ENCODE peak calls at places on chromosome 2, in five cellular contexts. One of them, this sample, is unnamed.

GRCh38 chr2:159199751-159200465 is 86.6 kb downstream of the WDSUB1 start:
- DNase-seq in WERI-Rb-1: no peak
- DNase-seq in GM13976: no peak
- DNase-seq in posterior cingulate gyrus: no peak
- DNase-seq in COR-L47: no peak
- DNase-seq in this sample: no peak

GRCh38 chr2:236887519-236887918 is 198.2 kb upstream of the COPS8 start:
- DNase-seq in WERI-Rb-1: no peak
- DNase-seq in GM13976: no peak
- DNase-seq in posterior cingulate gyrus: no peak
- DNase-seq in COR-L47: no peak
- DNase-seq in this sample: no peak

GRCh38 chr2:57696016-57696415 is 350.6 kb upstream of the VRK2 start:
- DNase-seq in WERI-Rb-1: no peak
- DNase-seq in GM13976: no peak
- DNase-seq in posterior cingulate gyrus: no peak
- DNase-seq in COR-L47: peak; percentile 33
- DNase-seq in this sample: no peak

GRCh38 chr2:207768168-207768890 is 1.4 kb downstream of the FZD5 start:
- DNase-seq in WERI-Rb-1: peak; percentile 31
- DNase-seq in GM13976: peak; percentile 47
- DNase-seq in posterior cingulate gyrus: no peak
- DNase-seq in COR-L47: peak; percentile 30
- DNase-seq in this sample: peak; percentile 17

GRCh38 chr2:65640793-65641103 is 208.3 kb upstream of the SPRED2 start:
- DNase-seq in WERI-Rb-1: no peak
- DNase-seq in GM13976: no peak
- DNase-seq in posterior cingulate gyrus: no peak
- DNase-seq in COR-L47: no peak
- DNase-seq in this sample: no peak

GRCh38 chr2:127175821-127176354 is 44.2 kb downstream of the CYP27C1 start:
- DNase-seq in WERI-Rb-1: no peak
- DNase-seq in GM13976: no peak
- DNase-seq in posterior cingulate gyrus: no peak
- DNase-seq in COR-L47: no peak
- DNase-seq in this sample: no peak

GRCh38 chr2:32947076-32947483 is 327 bp downstream of the LTBP1 start:
- DNase-seq in WERI-Rb-1: peak; percentile 45
- DNase-seq in GM13976: peak; percentile 53
- DNase-seq in posterior cingulate gyrus: no peak
- DNase-seq in COR-L47: no peak
- DNase-seq in this sample: no peak

GRCh38 chr2:239118264-239118663 is 270.4 kb downstream of the TWIST2 start:
- DNase-seq in WERI-Rb-1: no peak
- DNase-seq in GM13976: no peak
- DNase-seq in posterior cingulate gyrus: no peak
- DNase-seq in COR-L47: no peak
- DNase-seq in this sample: no peak

GRCh38 chr2:85914916-85915315 is 26.1 kb upstream of the ST3GAL5 start:
- DNase-seq in WERI-Rb-1: no peak
- DNase-seq in GM13976: no peak
- DNase-seq in posterior cingulate gyrus: no peak
- DNase-seq in COR-L47: no peak
- DNase-seq in this sample: no peak

GRCh38 chr2:220469201-220469600 is 841.8 kb downstream of the SLC4A3 start:
- DNase-seq in WERI-Rb-1: no peak
- DNase-seq in GM13976: no peak
- DNase-seq in posterior cingulate gyrus: no peak
- DNase-seq in COR-L47: no peak
- DNase-seq in this sample: no peak

GRCh38 chr2:158178646-158179045 is 77.0 kb downstream of the UPP2 start:
- DNase-seq in WERI-Rb-1: no peak
- DNase-seq in GM13976: no peak
- DNase-seq in posterior cingulate gyrus: no peak
- DNase-seq in COR-L47: no peak
- DNase-seq in this sample: no peak

GRCh38 chr2:105294046-105294445 is 35.5 kb downstream of the TGFBRAP1 start:
- DNase-seq in WERI-Rb-1: no peak
- DNase-seq in GM13976: no peak
- DNase-seq in posterior cingulate gyrus: no peak
- DNase-seq in COR-L47: no peak
- DNase-seq in this sample: no peak

GRCh38 chr2:130806370-130806769 is 30.3 kb upstream of the ARHGEF4 start:
- DNase-seq in WERI-Rb-1: no peak
- DNase-seq in GM13976: no peak
- DNase-seq in posterior cingulate gyrus: no peak
- DNase-seq in COR-L47: peak; percentile 36
- DNase-seq in this sample: no peak

GRCh38 chr2:3222636-3223035 is 155.0 kb downstream of the EIPR1 start:
- DNase-seq in WERI-Rb-1: no peak
- DNase-seq in GM13976: no peak
- DNase-seq in posterior cingulate gyrus: no peak
- DNase-seq in COR-L47: no peak
- DNase-seq in this sample: no peak

GRCh38 chr2:81550277-81550676 is 1245.7 kb upstream of the LRRTM1 start:
- DNase-seq in WERI-Rb-1: no peak
- DNase-seq in GM13976: no peak
- DNase-seq in posterior cingulate gyrus: no peak
- DNase-seq in COR-L47: no peak
- DNase-seq in this sample: no peak

GRCh38 chr2:195837987-195838386 is 181.0 kb downstream of the SLC39A10 start:
- DNase-seq in WERI-Rb-1: no peak
- DNase-seq in GM13976: no peak
- DNase-seq in posterior cingulate gyrus: no peak
- DNase-seq in COR-L47: no peak
- DNase-seq in this sample: no peak

GRCh38 chr2:75515584-75516368 is 45.0 kb downstream of the EVA1A start:
- DNase-seq in WERI-Rb-1: no peak
- DNase-seq in GM13976: no peak
- DNase-seq in posterior cingulate gyrus: no peak
- DNase-seq in COR-L47: no peak
- DNase-seq in this sample: no peak

GRCh38 chr2:191653669-191654402 is 24.1 kb upstream of the NABP1 start:
- DNase-seq in WERI-Rb-1: no peak
- DNase-seq in GM13976: no peak
- DNase-seq in posterior cingulate gyrus: no peak
- DNase-seq in COR-L47: no peak
- DNase-seq in this sample: no peak

GRCh38 chr2:133887676-133888040 is 319.4 kb upstream of the NCKAP5 start:
- DNase-seq in WERI-Rb-1: no peak
- DNase-seq in GM13976: no peak
- DNase-seq in posterior cingulate gyrus: no peak
- DNase-seq in COR-L47: no peak
- DNase-seq in this sample: no peak

GRCh38 chr2:41194235-41194634 is 742.3 kb upstream of the SLC8A1 start:
- DNase-seq in WERI-Rb-1: peak; percentile 22
- DNase-seq in GM13976: no peak
- DNase-seq in posterior cingulate gyrus: no peak
- DNase-seq in COR-L47: no peak
- DNase-seq in this sample: no peak

GRCh38 chr2:188984126-188984525 is 10.0 kb downstream of the COL3A1 start:
- DNase-seq in WERI-Rb-1: no peak
- DNase-seq in GM13976: no peak
- DNase-seq in posterior cingulate gyrus: no peak
- DNase-seq in COR-L47: no peak
- DNase-seq in this sample: no peak

GRCh38 chr2:9815076-9815475 is 28.2 kb upstream of the TAF1B start:
- DNase-seq in WERI-Rb-1: peak; percentile 22
- DNase-seq in GM13976: no peak
- DNase-seq in posterior cingulate gyrus: no peak
- DNase-seq in COR-L47: no peak
- DNase-seq in this sample: no peak

GRCh38 chr2:135299656-135300244 is 231.3 kb downstream of the ZRANB3 start:
- DNase-seq in WERI-Rb-1: no peak
- DNase-seq in GM13976: peak; percentile 49
- DNase-seq in posterior cingulate gyrus: no peak
- DNase-seq in COR-L47: no peak
- DNase-seq in this sample: no peak

GRCh38 chr2:10301946-10302478 is 692 bp upstream of the HPCAL1 start:
- DNase-seq in WERI-Rb-1: no peak
- DNase-seq in GM13976: peak; percentile 49
- DNase-seq in posterior cingulate gyrus: no peak
- DNase-seq in COR-L47: peak; percentile 72
- DNase-seq in this sample: no peak

GRCh38 chr2:62793213-62793612 is 87.7 kb downstream of the EHBP1 start:
- DNase-seq in WERI-Rb-1: no peak
- DNase-seq in GM13976: no peak
- DNase-seq in posterior cingulate gyrus: no peak
- DNase-seq in COR-L47: no peak
- DNase-seq in this sample: no peak

GRCh38 chr2:216216951-216217903 is 108.1 kb downstream of the XRCC5 start:
- DNase-seq in WERI-Rb-1: no peak
- DNase-seq in GM13976: no peak
- DNase-seq in posterior cingulate gyrus: no peak
- DNase-seq in COR-L47: no peak
- DNase-seq in this sample: no peak

GRCh38 chr2:23549051-23549450 is 164.1 kb downstream of the KLHL29 start:
- DNase-seq in WERI-Rb-1: no peak
- DNase-seq in GM13976: no peak
- DNase-seq in posterior cingulate gyrus: no peak
- DNase-seq in COR-L47: peak; percentile 90
- DNase-seq in this sample: peak; percentile 18

GRCh38 chr2:103963331-103963730 is 890.6 kb upstream of the POU3F3 start:
- DNase-seq in WERI-Rb-1: no peak
- DNase-seq in GM13976: no peak
- DNase-seq in posterior cingulate gyrus: no peak
- DNase-seq in COR-L47: no peak
- DNase-seq in this sample: no peak

GRCh38 chr2:188450740-188451480 is 159.2 kb downstream of the GULP1 start:
- DNase-seq in WERI-Rb-1: no peak
- DNase-seq in GM13976: no peak
- DNase-seq in posterior cingulate gyrus: no peak
- DNase-seq in COR-L47: no peak
- DNase-seq in this sample: no peak

GRCh38 chr2:109473616-109474318 is 140.0 kb downstream of the SEPTIN10 start:
- DNase-seq in WERI-Rb-1: no peak
- DNase-seq in GM13976: no peak
- DNase-seq in posterior cingulate gyrus: no peak
- DNase-seq in COR-L47: no peak
- DNase-seq in this sample: no peak

GRCh38 chr2:128395640-128396499 is 77.2 kb upstream of the HS6ST1 start:
- DNase-seq in WERI-Rb-1: no peak
- DNase-seq in GM13976: no peak
- DNase-seq in posterior cingulate gyrus: no peak
- DNase-seq in COR-L47: no peak
- DNase-seq in this sample: no peak

This sample was measured in cerebellum.